ENCODE peak calls at places on chromosomes 12 and 14, in eight cellular contexts. One of them, this sample, is unnamed.

GRCh38 chr14:52906141-52906601 is 44.7 kb downstream of the FERMT2 start:
- DNase-seq in type B pancreatic cell: no peak
- DNase-seq in cardiac fibroblast: peak
- DNase-seq in testis: no peak
- DNase-seq in GM04504: no peak
- DNase-seq in astrocyte of the cerebellum: peak
- DNase-seq in cerebellum: no peak
- DNase-seq in WERI-Rb-1: no peak
- DNase-seq in this sample: no peak

GRCh38 chr12:124749725-124750124 is 113.9 kb downstream of the SCARB1 start:
- DNase-seq in cerebellum: no peak
- DNase-seq in cardiac fibroblast: no peak
- DNase-seq in WERI-Rb-1: no peak
- DNase-seq in GM04504: no peak
- DNase-seq in astrocyte of the cerebellum: no peak
- DNase-seq in testis: no peak
- DNase-seq in type B pancreatic cell: no peak
- DNase-seq in this sample: no peak

GRCh38 chr12:5856692-5857091 is 88.4 kb downstream of the ANO2 start:
- DNase-seq in astrocyte of the cerebellum: no peak
- DNase-seq in cerebellum: no peak
- DNase-seq in type B pancreatic cell: no peak
- DNase-seq in WERI-Rb-1: no peak
- DNase-seq in cardiac fibroblast: no peak
- DNase-seq in GM04504: no peak
- DNase-seq in testis: no peak
- DNase-seq in this sample: no peak

GRCh38 chr12:45279916-45280547 is 64.1 kb downstream of the ANO6 start:
- DNase-seq in type B pancreatic cell: no peak
- DNase-seq in cerebellum: no peak
- DNase-seq in WERI-Rb-1: no peak
- DNase-seq in astrocyte of the cerebellum: no peak
- DNase-seq in GM04504: no peak
- DNase-seq in cardiac fibroblast: no peak
- DNase-seq in testis: no peak
- DNase-seq in this sample: no peak

GRCh38 chr12:71045781-71046180 is 112.0 kb downstream of the TSPAN8 start:
- DNase-seq in astrocyte of the cerebellum: peak
- DNase-seq in WERI-Rb-1: no peak
- DNase-seq in testis: no peak
- DNase-seq in cardiac fibroblast: peak
- DNase-seq in GM04504: no peak
- DNase-seq in type B pancreatic cell: no peak
- DNase-seq in cerebellum: no peak
- DNase-seq in this sample: no peak

GRCh38 chr12:76232013-76232412 is 116.2 kb downstream of the BBS10 start:
- DNase-seq in WERI-Rb-1: no peak
- DNase-seq in testis: no peak
- DNase-seq in type B pancreatic cell: no peak
- DNase-seq in astrocyte of the cerebellum: no peak
- DNase-seq in GM04504: no peak
- DNase-seq in cardiac fibroblast: no peak
- DNase-seq in cerebellum: no peak
- DNase-seq in this sample: no peak

GRCh38 chr12:25072901-25073645 is 121.9 kb downstream of the DNAI7 start:
- DNase-seq in astrocyte of the cerebellum: no peak
- DNase-seq in cerebellum: no peak
- DNase-seq in WERI-Rb-1: no peak
- DNase-seq in testis: no peak
- DNase-seq in GM04504: no peak
- DNase-seq in cardiac fibroblast: no peak
- DNase-seq in type B pancreatic cell: no peak
- DNase-seq in this sample: no peak

GRCh38 chr12:25997401-25997973 is 39.0 kb downstream of the RASSF8 start:
- DNase-seq in testis: no peak
- DNase-seq in type B pancreatic cell: no peak
- DNase-seq in cerebellum: no peak
- DNase-seq in astrocyte of the cerebellum: peak
- DNase-seq in WERI-Rb-1: no peak
- DNase-seq in GM04504: peak
- DNase-seq in cardiac fibroblast: peak
- DNase-seq in this sample: no peak

GRCh38 chr14:105927094-105927475 is 400.7 kb downstream of the TMEM121 start:
- DNase-seq in astrocyte of the cerebellum: no peak
- DNase-seq in GM04504: no peak
- DNase-seq in testis: no peak
- DNase-seq in WERI-Rb-1: no peak
- DNase-seq in cardiac fibroblast: no peak
- DNase-seq in type B pancreatic cell: no peak
- DNase-seq in cerebellum: no peak
- DNase-seq in this sample: no peak

GRCh38 chr12:14394317-14395058 is 29.0 kb downstream of the ATF7IP start:
- DNase-seq in WERI-Rb-1: no peak
- DNase-seq in cardiac fibroblast: peak
- DNase-seq in type B pancreatic cell: no peak
- DNase-seq in astrocyte of the cerebellum: peak
- DNase-seq in cerebellum: peak
- DNase-seq in GM04504: no peak
- DNase-seq in testis: no peak
- DNase-seq in this sample: peak

GRCh38 chr12:6866920-6867406 is 368 bp upstream of the TPI1 start:
- DNase-seq in cerebellum: peak
- DNase-seq in astrocyte of the cerebellum: no peak
- DNase-seq in GM04504: no peak
- DNase-seq in type B pancreatic cell: no peak
- DNase-seq in WERI-Rb-1: no peak
- DNase-seq in testis: no peak
- DNase-seq in cardiac fibroblast: no peak
- DNase-seq in this sample: peak

GRCh38 chr14:80275208-80275850 is 64.0 kb upstream of the DIO2 start:
- DNase-seq in cardiac fibroblast: peak
- DNase-seq in astrocyte of the cerebellum: peak
- DNase-seq in GM04504: no peak
- DNase-seq in cerebellum: no peak
- DNase-seq in WERI-Rb-1: no peak
- DNase-seq in type B pancreatic cell: no peak
- DNase-seq in testis: no peak
- DNase-seq in this sample: no peak

GRCh38 chr14:89507521-89507920 is 90.5 kb upstream of the FOXN3 start:
- DNase-seq in WERI-Rb-1: no peak
- DNase-seq in cardiac fibroblast: peak
- DNase-seq in testis: no peak
- DNase-seq in astrocyte of the cerebellum: peak
- DNase-seq in cerebellum: no peak
- DNase-seq in type B pancreatic cell: no peak
- DNase-seq in GM04504: peak
- DNase-seq in this sample: no peak

GRCh38 chr12:102769323-102769916 is 147.6 kb downstream of the PAH start:
- DNase-seq in GM04504: peak
- DNase-seq in testis: peak
- DNase-seq in cardiac fibroblast: peak
- DNase-seq in type B pancreatic cell: no peak
- DNase-seq in WERI-Rb-1: peak
- DNase-seq in astrocyte of the cerebellum: peak
- DNase-seq in cerebellum: peak
- DNase-seq in this sample: peak

GRCh38 chr14:26394114-26394855 is 203.5 kb downstream of the NOVA1 start:
- DNase-seq in astrocyte of the cerebellum: peak
- DNase-seq in cardiac fibroblast: peak
- DNase-seq in cerebellum: peak
- DNase-seq in WERI-Rb-1: no peak
- DNase-seq in testis: no peak
- DNase-seq in GM04504: no peak
- DNase-seq in type B pancreatic cell: no peak
- DNase-seq in this sample: peak

GRCh38 chr12:111596985-111597730 is 2.0 kb downstream of the ATXN2 start:
- DNase-seq in astrocyte of the cerebellum: no peak
- DNase-seq in GM04504: no peak
- DNase-seq in testis: peak
- DNase-seq in WERI-Rb-1: peak
- DNase-seq in cardiac fibroblast: peak
- DNase-seq in type B pancreatic cell: no peak
- DNase-seq in cerebellum: peak
- DNase-seq in this sample: peak

GRCh38 chr12:59808317-59808910 is 212.6 kb downstream of the SLC16A7 start:
- DNase-seq in GM04504: no peak
- DNase-seq in cardiac fibroblast: peak
- DNase-seq in WERI-Rb-1: no peak
- DNase-seq in cerebellum: peak
- DNase-seq in type B pancreatic cell: no peak
- DNase-seq in astrocyte of the cerebellum: peak
- DNase-seq in testis: no peak
- DNase-seq in this sample: peak

GRCh38 chr12:17062296-17063061 is 456.5 kb upstream of the LMO3 start:
- DNase-seq in cerebellum: no peak
- DNase-seq in testis: no peak
- DNase-seq in GM04504: no peak
- DNase-seq in type B pancreatic cell: no peak
- DNase-seq in cardiac fibroblast: no peak
- DNase-seq in astrocyte of the cerebellum: no peak
- DNase-seq in WERI-Rb-1: no peak
- DNase-seq in this sample: no peak

GRCh38 chr12:77064891-77065360 is 443 bp downstream of the E2F7 start:
- DNase-seq in WERI-Rb-1: no peak
- DNase-seq in type B pancreatic cell: no peak
- DNase-seq in cardiac fibroblast: no peak
- DNase-seq in GM04504: no peak
- DNase-seq in astrocyte of the cerebellum: no peak
- DNase-seq in testis: no peak
- DNase-seq in cerebellum: no peak
- DNase-seq in this sample: no peak

GRCh38 chr14:26398616-26399015 is 199.2 kb downstream of the NOVA1 start:
- DNase-seq in testis: no peak
- DNase-seq in type B pancreatic cell: no peak
- DNase-seq in WERI-Rb-1: no peak
- DNase-seq in GM04504: no peak
- DNase-seq in cerebellum: no peak
- DNase-seq in astrocyte of the cerebellum: peak
- DNase-seq in cardiac fibroblast: peak
- DNase-seq in this sample: peak

GRCh38 chr14:89618309-89618708 is 201.3 kb upstream of the FOXN3 start:
- DNase-seq in WERI-Rb-1: no peak
- DNase-seq in cerebellum: peak
- DNase-seq in type B pancreatic cell: no peak
- DNase-seq in astrocyte of the cerebellum: no peak
- DNase-seq in testis: no peak
- DNase-seq in cardiac fibroblast: peak
- DNase-seq in GM04504: no peak
- DNase-seq in this sample: no peak

GRCh38 chr12:20040844-20041243 is 327.5 kb upstream of the PDE3A start:
- DNase-seq in testis: no peak
- DNase-seq in GM04504: no peak
- DNase-seq in cerebellum: no peak
- DNase-seq in cardiac fibroblast: peak
- DNase-seq in type B pancreatic cell: no peak
- DNase-seq in astrocyte of the cerebellum: peak
- DNase-seq in WERI-Rb-1: no peak
- DNase-seq in this sample: no peak

GRCh38 chr12:40953076-40953475 is 235.0 kb upstream of the PDZRN4 start:
- DNase-seq in astrocyte of the cerebellum: peak
- DNase-seq in cerebellum: no peak
- DNase-seq in GM04504: no peak
- DNase-seq in testis: no peak
- DNase-seq in cardiac fibroblast: peak
- DNase-seq in type B pancreatic cell: no peak
- DNase-seq in WERI-Rb-1: no peak
- DNase-seq in this sample: no peak

GRCh38 chr14:100532916-100533630 is 54.1 kb downstream of the BEGAIN start:
- DNase-seq in testis: peak
- DNase-seq in cerebellum: no peak
- DNase-seq in type B pancreatic cell: no peak
- DNase-seq in WERI-Rb-1: no peak
- DNase-seq in astrocyte of the cerebellum: peak
- DNase-seq in cardiac fibroblast: peak
- DNase-seq in GM04504: peak
- DNase-seq in this sample: no peak

GRCh38 chr14:105165761-105166485 is 2.7 kb downstream of the JAG2 start:
- DNase-seq in WERI-Rb-1: no peak
- DNase-seq in GM04504: no peak
- DNase-seq in cardiac fibroblast: no peak
- DNase-seq in testis: no peak
- DNase-seq in astrocyte of the cerebellum: no peak
- DNase-seq in cerebellum: peak
- DNase-seq in type B pancreatic cell: no peak
- DNase-seq in this sample: peak

GRCh38 chr12:91513354-91513753 is 330.7 kb upstream of the DCN start:
- DNase-seq in testis: no peak
- DNase-seq in cerebellum: no peak
- DNase-seq in astrocyte of the cerebellum: no peak
- DNase-seq in cardiac fibroblast: no peak
- DNase-seq in type B pancreatic cell: no peak
- DNase-seq in WERI-Rb-1: no peak
- DNase-seq in GM04504: no peak
- DNase-seq in this sample: no peak

GRCh38 chr12:4914720-4915119 is 5.0 kb downstream of the KCNA1 start:
- DNase-seq in testis: no peak
- DNase-seq in astrocyte of the cerebellum: no peak
- DNase-seq in WERI-Rb-1: no peak
- DNase-seq in cerebellum: no peak
- DNase-seq in cardiac fibroblast: no peak
- DNase-seq in GM04504: no peak
- DNase-seq in type B pancreatic cell: no peak
- DNase-seq in this sample: peak

GRCh38 chr14:26694521-26694920 is 96.7 kb upstream of the NOVA1 start:
- DNase-seq in WERI-Rb-1: no peak
- DNase-seq in GM04504: no peak
- DNase-seq in cerebellum: no peak
- DNase-seq in type B pancreatic cell: no peak
- DNase-seq in cardiac fibroblast: no peak
- DNase-seq in testis: no peak
- DNase-seq in astrocyte of the cerebellum: no peak
- DNase-seq in this sample: no peak

GRCh38 chr14:71610797-71611196 is 321.4 kb upstream of the RGS6 start:
- DNase-seq in GM04504: no peak
- DNase-seq in type B pancreatic cell: no peak
- DNase-seq in astrocyte of the cerebellum: no peak
- DNase-seq in testis: no peak
- DNase-seq in WERI-Rb-1: no peak
- DNase-seq in cardiac fibroblast: no peak
- DNase-seq in cerebellum: no peak
- DNase-seq in this sample: no peak

GRCh38 chr14:72463291-72463866 is 430.5 kb downstream of the DPF3 start:
- DNase-seq in astrocyte of the cerebellum: no peak
- DNase-seq in type B pancreatic cell: no peak
- DNase-seq in testis: no peak
- DNase-seq in WERI-Rb-1: no peak
- DNase-seq in GM04504: peak
- DNase-seq in cerebellum: no peak
- DNase-seq in cardiac fibroblast: no peak
- DNase-seq in this sample: no peak

GRCh38 chr14:41825622-41826021 is 218.9 kb downstream of the LRFN5 start:
- DNase-seq in cerebellum: no peak
- DNase-seq in testis: no peak
- DNase-seq in type B pancreatic cell: no peak
- DNase-seq in astrocyte of the cerebellum: no peak
- DNase-seq in GM04504: no peak
- DNase-seq in cardiac fibroblast: no peak
- DNase-seq in WERI-Rb-1: no peak
- DNase-seq in this sample: no peak

GRCh38 chr14:22650046-22650739 is 6.0 kb upstream of the OR6J1 start:
- DNase-seq in cardiac fibroblast: no peak
- DNase-seq in testis: no peak
- DNase-seq in WERI-Rb-1: no peak
- DNase-seq in astrocyte of the cerebellum: no peak
- DNase-seq in type B pancreatic cell: no peak
- DNase-seq in cerebellum: no peak
- DNase-seq in GM04504: no peak
- DNase-seq in this sample: no peak

GRCh38 chr14:35632276-35633071 is 98.5 kb downstream of the INSM2 start:
- DNase-seq in WERI-Rb-1: no peak
- DNase-seq in cardiac fibroblast: peak
- DNase-seq in testis: no peak
- DNase-seq in astrocyte of the cerebellum: no peak
- DNase-seq in GM04504: peak
- DNase-seq in type B pancreatic cell: no peak
- DNase-seq in cerebellum: no peak
- DNase-seq in this sample: no peak

GRCh38 chr14:104206281-104206904 is 68.0 kb downstream of the KIF26A start:
- DNase-seq in cerebellum: no peak
- DNase-seq in testis: peak
- DNase-seq in GM04504: no peak
- DNase-seq in type B pancreatic cell: no peak
- DNase-seq in astrocyte of the cerebellum: no peak
- DNase-seq in cardiac fibroblast: no peak
- DNase-seq in WERI-Rb-1: peak
- DNase-seq in this sample: no peak